ENCODE peak calls at places on chromosomes 3 and 15, in five cellular contexts. One of them, this sample, is unnamed.

GRCh38 chr15:81015595-81016252 is 15.0 kb downstream of the TLNRD1 start:
- DNase-seq in PC-3: no peak
- DNase-seq in transverse colon: no peak
- DNase-seq in HL-60: no peak
- DNase-seq in mesendoderm: no peak
- DNase-seq in this sample: peak

GRCh38 chr15:41445399-41445798 is 28.5 kb downstream of the RTF1 start:
- DNase-seq in transverse colon: no peak
- DNase-seq in PC-3: no peak
- DNase-seq in mesendoderm: no peak
- DNase-seq in HL-60: no peak
- DNase-seq in this sample: no peak

GRCh38 chr3:193780810-193781472 is 187.9 kb downstream of the OPA1 start:
- DNase-seq in PC-3: peak
- DNase-seq in HL-60: peak
- DNase-seq in mesendoderm: peak
- DNase-seq in transverse colon: peak
- DNase-seq in this sample: peak

GRCh38 chr3:125067225-125067624 is 11.4 kb upstream of the HEG1 start:
- DNase-seq in HL-60: no peak
- DNase-seq in PC-3: peak
- DNase-seq in transverse colon: no peak
- DNase-seq in mesendoderm: peak
- DNase-seq in this sample: no peak

GRCh38 chr15:59703979-59704796 is 15.1 kb upstream of the BNIP2 start:
- DNase-seq in PC-3: no peak
- DNase-seq in HL-60: no peak
- DNase-seq in transverse colon: no peak
- DNase-seq in mesendoderm: no peak
- DNase-seq in this sample: no peak

GRCh38 chr3:131007782-131008181 is 18.8 kb downstream of the ASTE1 start:
- DNase-seq in PC-3: no peak
- DNase-seq in HL-60: no peak
- DNase-seq in mesendoderm: no peak
- DNase-seq in transverse colon: no peak
- DNase-seq in this sample: no peak

GRCh38 chr15:47506543-47507090 is 210.7 kb upstream of the SEMA6D start:
- DNase-seq in HL-60: no peak
- DNase-seq in transverse colon: no peak
- DNase-seq in mesendoderm: no peak
- DNase-seq in PC-3: no peak
- DNase-seq in this sample: no peak

GRCh38 chr3:178193846-178194245 is 342.4 kb upstream of the KCNMB2 start:
- DNase-seq in transverse colon: no peak
- DNase-seq in HL-60: no peak
- DNase-seq in mesendoderm: no peak
- DNase-seq in PC-3: peak
- DNase-seq in this sample: no peak

GRCh38 chr3:58679974-58680656 is 13.5 kb upstream of the FAM3D start:
- DNase-seq in HL-60: no peak
- DNase-seq in PC-3: peak
- DNase-seq in transverse colon: peak
- DNase-seq in mesendoderm: no peak
- DNase-seq in this sample: no peak

GRCh38 chr15:25498835-25499234 is 60.0 kb upstream of the UBE3A start:
- DNase-seq in transverse colon: no peak
- DNase-seq in mesendoderm: no peak
- DNase-seq in HL-60: no peak
- DNase-seq in PC-3: no peak
- DNase-seq in this sample: no peak

GRCh38 chr15:77959094-77959879 is 118.2 kb downstream of the TBC1D2B start:
- DNase-seq in mesendoderm: peak
- DNase-seq in HL-60: peak
- DNase-seq in transverse colon: peak
- DNase-seq in PC-3: peak
- DNase-seq in this sample: peak

GRCh38 chr3:41301548-41301947 is 102.2 kb downstream of the CTNNB1 start:
- DNase-seq in mesendoderm: no peak
- DNase-seq in transverse colon: no peak
- DNase-seq in PC-3: peak
- DNase-seq in HL-60: no peak
- DNase-seq in this sample: no peak

DNA sequence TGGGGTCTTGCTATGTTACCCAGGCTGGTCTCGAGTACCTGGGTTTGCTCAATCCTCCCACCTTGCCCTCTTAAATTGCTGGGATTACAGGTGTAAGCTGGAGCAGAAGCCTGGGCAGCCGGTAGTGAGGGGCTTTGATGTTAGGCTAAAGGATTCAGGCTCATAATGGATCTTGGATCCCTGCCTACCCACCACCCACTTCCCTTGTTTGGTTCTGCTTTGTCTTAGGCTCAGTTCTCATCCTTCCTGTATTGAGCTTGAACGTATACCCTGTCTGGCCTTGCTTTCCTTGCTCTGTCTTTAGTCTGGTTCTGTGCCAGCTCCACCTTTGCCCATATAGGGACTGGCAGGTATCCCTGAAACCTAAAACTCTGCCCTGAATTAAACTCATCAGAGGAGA is 1.7 kb downstream of the PPCDC start:
- DNase-seq in transverse colon: no peak
- DNase-seq in HL-60: peak
- DNase-seq in PC-3: no peak
- DNase-seq in mesendoderm: no peak
- DNase-seq in this sample: no peak
- H3K27ac ChIP-seq in transverse colon: no peak
- H3K27ac ChIP-seq in HL-60: peak
- H3K27ac ChIP-seq in PC-3: peak
- H3K27ac ChIP-seq in mesendoderm: no peak
- H3K27ac ChIP-seq in this sample: no peak

DNA sequence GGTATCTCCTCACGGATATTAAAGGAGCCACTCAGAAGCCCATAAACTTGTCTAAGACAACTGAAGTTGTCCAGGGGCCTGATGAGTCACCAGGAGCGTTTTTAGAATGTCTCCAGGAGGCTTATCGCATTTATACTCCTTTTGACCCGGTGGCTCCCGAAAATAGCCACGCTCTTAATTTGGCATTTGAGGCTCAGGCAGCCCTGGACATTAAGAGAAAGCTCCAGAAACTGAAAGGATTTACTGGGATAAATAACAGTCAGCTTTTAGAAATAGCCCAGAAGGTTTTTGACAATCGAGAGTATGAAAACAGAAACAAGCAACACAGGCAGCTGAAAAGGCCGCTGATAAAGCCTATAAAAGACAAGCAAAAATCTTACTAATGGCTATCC is 4.1 kb downstream of the DET1 start:
- DNase-seq in transverse colon: peak
- DNase-seq in HL-60: no peak
- DNase-seq in mesendoderm: no peak
- DNase-seq in PC-3: no peak
- DNase-seq in this sample: no peak
- H3K27ac ChIP-seq in transverse colon: peak
- H3K27ac ChIP-seq in HL-60: no peak
- H3K27ac ChIP-seq in mesendoderm: peak
- H3K27ac ChIP-seq in PC-3: no peak
- H3K27ac ChIP-seq in this sample: no peak

GRCh38 chr3:115279939-115280338 is 132.9 kb upstream of the ZBTB20 start:
- DNase-seq in transverse colon: no peak
- DNase-seq in HL-60: no peak
- DNase-seq in mesendoderm: no peak
- DNase-seq in PC-3: no peak
- DNase-seq in this sample: no peak
- H3K27ac ChIP-seq in transverse colon: no peak
- H3K27ac ChIP-seq in HL-60: no peak
- H3K27ac ChIP-seq in mesendoderm: no peak
- H3K27ac ChIP-seq in PC-3: no peak
- H3K27ac ChIP-seq in this sample: no peak

GRCh38 chr3:139353920-139354556 is 10.2 kb downstream of the MRPS22 start:
- DNase-seq in mesendoderm: peak
- DNase-seq in HL-60: peak
- DNase-seq in PC-3: peak
- DNase-seq in transverse colon: no peak
- DNase-seq in this sample: no peak
- H3K27ac ChIP-seq in mesendoderm: no peak
- H3K27ac ChIP-seq in HL-60: no peak
- H3K27ac ChIP-seq in PC-3: no peak
- H3K27ac ChIP-seq in transverse colon: no peak
- H3K27ac ChIP-seq in this sample: no peak

GRCh38 chr3:36907911-36908646 is 36.8 kb downstream of the TRANK1 start:
- DNase-seq in mesendoderm: no peak
- DNase-seq in HL-60: peak
- DNase-seq in PC-3: peak
- DNase-seq in transverse colon: peak
- DNase-seq in this sample: no peak
- H3K27ac ChIP-seq in mesendoderm: no peak
- H3K27ac ChIP-seq in HL-60: peak
- H3K27ac ChIP-seq in PC-3: peak
- H3K27ac ChIP-seq in transverse colon: peak
- H3K27ac ChIP-seq in this sample: peak

DNA sequence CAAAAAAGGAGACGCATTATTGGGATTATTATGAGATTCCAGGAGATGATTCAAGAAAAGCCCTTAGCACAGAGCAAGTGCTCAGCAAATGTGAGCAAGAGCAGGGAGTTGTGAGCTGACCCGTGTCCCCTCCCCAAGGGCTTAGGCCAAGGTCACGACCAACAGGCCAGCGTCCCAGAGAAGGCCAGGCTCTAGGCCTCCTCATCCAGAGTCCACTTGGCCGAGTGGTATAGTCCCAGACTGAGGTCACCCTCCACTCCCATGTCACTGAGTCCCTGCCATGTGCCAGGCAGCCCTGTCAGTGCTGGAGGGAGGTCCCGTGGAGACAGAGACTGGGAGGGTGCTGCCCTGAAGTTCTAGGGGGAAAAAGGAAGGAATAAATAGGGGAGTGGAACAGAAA is 44.0 kb downstream of the TPRA1 start:
- DNase-seq in mesendoderm: no peak
- DNase-seq in HL-60: no peak
- DNase-seq in transverse colon: no peak
- DNase-seq in PC-3: no peak
- DNase-seq in this sample: no peak
- H3K27ac ChIP-seq in mesendoderm: no peak
- H3K27ac ChIP-seq in HL-60: no peak
- H3K27ac ChIP-seq in transverse colon: no peak
- H3K27ac ChIP-seq in PC-3: no peak
- H3K27ac ChIP-seq in this sample: peak

GRCh38 chr3:172258616-172259015 is 189.6 kb downstream of the GHSR start:
- DNase-seq in PC-3: no peak
- DNase-seq in mesendoderm: no peak
- DNase-seq in transverse colon: no peak
- DNase-seq in HL-60: no peak
- DNase-seq in this sample: no peak

GRCh38 chr3:172259191-172259590 is 189.1 kb downstream of the GHSR start:
- DNase-seq in HL-60: no peak
- DNase-seq in mesendoderm: no peak
- DNase-seq in transverse colon: no peak
- DNase-seq in PC-3: no peak
- DNase-seq in this sample: no peak

GRCh38 chr3:172260381-172260780 is 187.9 kb downstream of the GHSR start:
- DNase-seq in PC-3: no peak
- DNase-seq in HL-60: no peak
- DNase-seq in transverse colon: no peak
- DNase-seq in mesendoderm: no peak
- DNase-seq in this sample: no peak

GRCh38 chr3:172259726-172260248 is 188.5 kb downstream of the GHSR start:
- DNase-seq in mesendoderm: no peak
- DNase-seq in HL-60: no peak
- DNase-seq in transverse colon: no peak
- DNase-seq in PC-3: no peak
- DNase-seq in this sample: no peak

DNA sequence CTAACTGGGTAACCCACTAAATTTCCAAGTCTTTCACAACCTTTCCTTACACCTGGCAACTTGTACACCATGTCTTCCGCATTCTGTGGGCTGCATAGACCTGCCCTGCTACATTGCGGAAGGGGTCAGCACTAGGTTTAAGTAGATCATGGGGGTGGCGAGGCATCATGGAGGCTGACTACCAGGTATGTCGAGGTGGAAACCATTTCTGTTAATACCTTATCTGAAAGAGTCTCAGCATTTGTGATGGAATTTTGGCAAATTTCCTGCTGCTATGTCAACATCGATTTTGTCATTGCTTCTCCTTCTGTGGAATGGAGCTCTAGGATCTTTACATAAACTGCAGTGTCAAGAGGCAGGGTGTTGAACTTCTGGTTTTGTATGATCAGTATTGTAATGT is 187.2 kb downstream of the GHSR start:
- DNase-seq in PC-3: no peak
- DNase-seq in transverse colon: no peak
- DNase-seq in HL-60: no peak
- DNase-seq in mesendoderm: no peak
- DNase-seq in this sample: no peak
- H3K27ac ChIP-seq in PC-3: no peak
- H3K27ac ChIP-seq in transverse colon: no peak
- H3K27ac ChIP-seq in HL-60: no peak
- H3K27ac ChIP-seq in mesendoderm: no peak
- H3K27ac ChIP-seq in this sample: no peak

DNA sequence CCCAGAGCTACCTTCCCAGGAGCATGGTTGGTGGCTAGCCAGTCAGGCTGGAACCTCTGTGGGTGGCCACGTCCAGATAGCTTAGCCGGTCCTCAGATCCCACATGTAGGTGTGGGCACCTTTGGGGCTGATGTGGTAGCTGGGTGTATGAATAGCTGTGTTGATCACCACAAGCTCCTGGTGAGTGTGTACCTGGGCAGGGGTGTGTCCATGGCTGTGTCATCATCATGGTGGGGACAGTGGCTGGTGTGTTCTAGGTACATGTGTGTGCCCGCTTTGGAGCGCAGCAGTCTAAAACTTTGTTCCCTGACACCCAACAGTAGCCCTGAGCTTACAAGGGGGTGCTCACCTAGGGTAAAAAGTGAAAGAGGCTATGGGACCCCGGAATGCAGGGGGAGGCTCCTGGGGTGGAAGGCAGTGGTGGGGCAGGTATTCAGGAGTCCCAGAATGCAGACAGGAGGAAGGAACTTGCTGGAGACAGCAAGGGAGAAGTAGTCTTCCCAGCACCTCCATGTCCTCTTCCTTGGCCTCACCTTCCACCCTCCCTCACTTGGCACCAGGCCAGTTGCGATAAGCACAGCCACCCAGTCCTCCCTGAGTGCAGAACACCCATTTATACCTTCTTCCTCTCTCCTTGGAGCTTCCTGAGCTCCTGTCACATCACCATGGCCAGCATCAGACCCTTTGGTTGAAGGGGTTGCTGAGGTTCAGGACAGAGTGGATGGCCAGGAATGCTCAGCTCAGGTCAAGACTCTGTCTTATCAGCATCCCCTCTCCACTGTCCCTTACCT is 1.2 kb downstream of the CISH start:
- DNase-seq in transverse colon: peak
- DNase-seq in HL-60: peak
- DNase-seq in mesendoderm: no peak
- DNase-seq in PC-3: no peak
- DNase-seq in this sample: no peak
- H3K27ac ChIP-seq in transverse colon: peak
- H3K27ac ChIP-seq in HL-60: peak
- H3K27ac ChIP-seq in mesendoderm: no peak
- H3K27ac ChIP-seq in PC-3: no peak
- H3K27ac ChIP-seq in this sample: no peak